ENCODE peak calls at places on chromosomes 13 and 19, in six cellular contexts. G is left ventricle myocardium superior; M is body of pancreas; W is CD4-positive, alpha-beta T cell; Q is germinal center; D is naive thymus-derived CD8-positive, alpha-beta T cell. U is an unnamed sample.

GRCh38 chr13:21584973-21585592 is 18.9 kb downstream of the MICU2 start:
- DNase-seq in G (no peak), M (no peak), W (no peak), Q (no peak), D (no peak), U (no peak)

GRCh38 chr13:25468330-25469178 is 96.8 kb downstream of the ATP8A2 start:
- DNase-seq in G (no peak), M (peak; percentile 30), W (no peak), Q (peak; percentile 78), D (no peak), U (no peak)

GRCh38 chr13:32938907-32939306 is 77.3 kb upstream of the KL start:
- DNase-seq in G (no peak), M (no peak), W (no peak), Q (no peak), D (no peak), U (no peak)

GRCh38 chr13:66513728-66514127 is 716.4 kb downstream of the PCDH9 start:
- DNase-seq in G (no peak), M (no peak), W (no peak), Q (no peak), D (no peak), U (no peak)

GRCh38 chr13:104006625-104007061 is 940.4 kb upstream of the SLC10A2 start:
- DNase-seq in G (no peak), M (no peak), W (no peak), Q (no peak), D (no peak), U (no peak)

GRCh38 chr19:38618590-38619360 is at the start of gene EIF3K:
- DNase-seq in G (peak; percentile 100), M (peak; percentile 99), W (peak; percentile 98), Q (peak; percentile 95), D (peak; percentile 97), U (peak; percentile 100)

GRCh38 chr19:14333101-14333871 is 48.0 kb upstream of the ADGRE5 start:
- DNase-seq in G (peak; percentile 35), M (no peak), W (no peak), Q (no peak), D (no peak), U (peak; percentile 81)

GRCh38 chr19:16327911-16328823 is 3.5 kb downstream of the KLF2 start:
- DNase-seq in G (peak; percentile 73), M (peak; percentile 57), W (peak; percentile 54), Q (peak; percentile 30), D (peak; percentile 67), U (peak; percentile 94)

GRCh38 chr13:19072543-19072942 is 109.1 kb downstream of the TUBA3C start:
- DNase-seq in G (no peak), M (no peak), W (no peak), Q (no peak), D (no peak), U (peak; percentile 31)

GRCh38 chr13:46296920-46297319 is 85.2 kb downstream of the LRRC63 start:
- DNase-seq in G (no peak), M (no peak), W (no peak), Q (no peak), D (no peak), U (no peak)

GRCh38 chr19:31586282-31586681 is 237.0 kb upstream of the TSHZ3 start:
- DNase-seq in G (no peak), M (no peak), W (no peak), Q (no peak), D (no peak), U (no peak)

GRCh38 chr19:46287585-46287984 is 9.3 kb upstream of the HIF3A start:
- DNase-seq in G (no peak), M (no peak), W (no peak), Q (no peak), D (no peak), U (no peak)

GRCh38 chr13:98998831-98999634 is 21.2 kb upstream of the DOCK9 start:
- DNase-seq in G (no peak), M (no peak), W (no peak), Q (no peak), D (peak; percentile 14), U (no peak)

GRCh38 chr19:46861691-46862503 is 1.1 kb downstream of the ARHGAP35 start:
- DNase-seq in G (no peak), M (peak; percentile 45), W (peak; percentile 33), Q (no peak), D (no peak), U (peak; percentile 80)

GRCh38 chr13:44305845-44306244 is 67.8 kb upstream of the SERP2 start:
- DNase-seq in G (no peak), M (no peak), W (no peak), Q (no peak), D (no peak), U (no peak)

GRCh38 chr19:33288666-33289065 is 13.7 kb downstream of the CEBPA start:
- DNase-seq in G (no peak), M (no peak), W (no peak), Q (no peak), D (no peak), U (no peak)

GRCh38 chr13:30257433-30258099 is 49.8 kb downstream of the KATNAL1 start:
- DNase-seq in G (peak; percentile 32), M (no peak), W (no peak), Q (peak; percentile 27), D (no peak), U (no peak)

GRCh38 chr13:24997367-24997967 is 98.5 kb upstream of the PABPC3 start:
- DNase-seq in G (no peak), M (no peak), W (no peak), Q (peak; percentile 14), D (peak; percentile 10), U (no peak)

GRCh38 chr19:38551450-38551813 is 66.3 kb downstream of the MAP4K1 start:
- DNase-seq in G (no peak), M (no peak), W (no peak), Q (no peak), D (no peak), U (no peak)

GRCh38 chr13:82292334-82292733 is 1589.9 kb downstream of the SLITRK1 start:
- DNase-seq in G (no peak), M (no peak), W (no peak), Q (no peak), D (no peak), U (no peak)

GRCh38 chr19:38799104-38799503 is 10.1 kb downstream of the LGALS7B start:
- DNase-seq in G (no peak), M (no peak), W (no peak), Q (no peak), D (no peak), U (no peak)

GRCh38 chr13:48888613-48889012 is 87.1 kb upstream of the FNDC3A start:
- DNase-seq in G (no peak), M (peak; percentile 27), W (no peak), Q (no peak), D (no peak), U (no peak)

GRCh38 chr19:40507892-40508291 is 41.1 kb downstream of the SPTBN4 start:
- DNase-seq in G (no peak), M (no peak), W (no peak), Q (no peak), D (no peak), U (no peak)

GRCh38 chr19:20503536-20503935 is 62.0 kb downstream of the ZNF737 start:
- DNase-seq in G (no peak), M (peak; percentile 6), W (no peak), Q (no peak), D (no peak), U (no peak)

GRCh38 chr13:30846844-30847243 is 59.2 kb upstream of the MEDAG start:
- DNase-seq in G (no peak), M (no peak), W (no peak), Q (no peak), D (no peak), U (no peak)

U was measured in posterior vena cava.